ENCODE peak calls at places on chromosomes 5 and 9, in ten cellular contexts. T is BJ, X is A549, K is spleen, J is B cell, O is ovary, L is psoas muscle, M is AG10803, U is tibial artery, I is omental fat pad. G is an unnamed sample.

GRCh38 chr9:20442461-20443319 is 179.6 kb downstream of the MLLT3 start:
- DNase-seq in K (no peak), M (no peak), X (no peak), J (no peak), T (no peak), O (no peak), U (no peak), L (no peak), I (no peak), G (no peak)

GRCh38 chr9:15696979-15697378 is 144.1 kb downstream of the CCDC171 start:
- DNase-seq in L (no peak), K (no peak), I (no peak), M (peak), T (peak), U (no peak), X (no peak), J (no peak), O (no peak), G (peak)

GRCh38 chr9:81002242-81002641 is 687.1 kb downstream of the TLE1 start:
- DNase-seq in X (no peak), O (no peak), I (no peak), U (no peak), J (peak), T (no peak), M (no peak), K (no peak), L (no peak), G (no peak)

GRCh38 chr9:128206484-128206883 is 3.3 kb downstream of the DNM1 start:
- DNase-seq in K (no peak), M (no peak), X (no peak), O (no peak), U (no peak), J (no peak), L (no peak), T (no peak), I (no peak), G (no peak)

GRCh38 chr5:159097461-159098284 is 2.0 kb downstream of the EBF1 start:
- DNase-seq in U (peak), M (peak), X (no peak), O (peak), T (no peak), L (peak), J (peak), K (peak), I (no peak), G (no peak)

GRCh38 chr5:122184676-122185255 is 55.4 kb downstream of the ZNF474 start:
- DNase-seq in I (no peak), U (no peak), L (no peak), J (no peak), X (no peak), M (no peak), K (no peak), T (no peak), O (no peak), G (no peak)

GRCh38 chr9:121107041-121107440 is 32.3 kb downstream of the CNTRL start:
- DNase-seq in K (no peak), T (no peak), I (no peak), X (peak), J (no peak), M (no peak), O (no peak), L (no peak), U (no peak), G (peak)

GRCh38 chr5:56192246-56192645 is 40.9 kb downstream of the ANKRD55 start:
- DNase-seq in L (no peak), M (no peak), K (no peak), U (no peak), I (no peak), J (no peak), O (no peak), X (no peak), T (no peak), G (no peak)

GRCh38 chr9:15873573-15874177 is 320.8 kb downstream of the CCDC171 start:
- DNase-seq in I (no peak), K (no peak), U (no peak), X (peak), L (no peak), T (no peak), M (peak), O (no peak), J (peak), G (peak)

GRCh38 chr9:131954299-131954698 is 125.4 kb downstream of the MED27 start:
- DNase-seq in L (no peak), K (no peak), I (no peak), J (no peak), M (no peak), T (no peak), X (no peak), O (no peak), U (no peak), G (no peak)
- TF ChIP-seq CTCF in L (no peak), K (no peak), I (no peak), J (no peak), M (no peak), T (no peak), X (peak), O (no peak), U (no peak), G (peak)

GRCh38 chr5:180161420-180162303 is 47.3 kb downstream of the RASGEF1C start:
- DNase-seq in I (no peak), J (no peak), O (no peak), L (no peak), U (peak), K (no peak), X (no peak), T (no peak), M (no peak), G (no peak)
- TF ChIP-seq CTCF in I (no peak), J (no peak), O (no peak), L (no peak), U (no peak), K (no peak), X (no peak), T (no peak), M (no peak), G (no peak)

DNA sequence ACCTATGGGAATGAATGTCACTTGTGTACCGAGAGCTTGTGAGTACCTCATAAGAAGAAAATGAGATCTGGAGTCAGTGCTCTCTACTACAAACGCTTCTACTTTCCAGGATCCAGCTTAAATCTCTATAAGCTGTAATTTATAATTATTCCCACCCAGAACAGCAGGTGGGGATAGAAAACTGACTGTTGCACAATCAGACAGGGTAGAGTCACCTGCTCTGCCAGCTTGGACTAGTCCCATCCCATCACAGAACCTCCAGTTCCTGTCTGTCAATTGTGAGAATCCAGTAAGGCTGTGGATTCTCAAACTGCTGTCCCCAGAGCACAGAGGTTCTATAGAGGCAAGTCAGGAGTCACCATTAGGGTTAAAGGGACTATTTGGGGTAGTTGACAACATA is 2.0 kb downstream of the SPINK7 start:
- DNase-seq in J (no peak), T (no peak), U (no peak), K (no peak), X (no peak), L (no peak), M (no peak), I (no peak), O (no peak), G (no peak)
- TF ChIP-seq CTCF in J (no peak), T (no peak), U (no peak), K (no peak), X (no peak), L (no peak), M (no peak), I (no peak), O (no peak), G (no peak)

GRCh38 chr5:124176692-124177091 is 569.7 kb downstream of the ZNF608 start:
- DNase-seq in K (no peak), X (no peak), T (no peak), U (peak), J (no peak), O (no peak), L (no peak), I (no peak), M (no peak), G (no peak)
- TF ChIP-seq CTCF in K (no peak), X (no peak), T (no peak), U (peak), J (no peak), O (no peak), L (peak), I (no peak), M (no peak), G (no peak)

GRCh38 chr9:78821126-78821822 is 524.3 kb downstream of the PSAT1 start:
- DNase-seq in U (no peak), I (no peak), L (no peak), T (no peak), O (no peak), J (peak), X (peak), M (peak), K (no peak), G (peak)
- TF ChIP-seq CTCF in U (peak), I (no peak), L (peak), T (peak), O (no peak), J (peak), X (peak), M (peak), K (no peak), G (peak)

DNA sequence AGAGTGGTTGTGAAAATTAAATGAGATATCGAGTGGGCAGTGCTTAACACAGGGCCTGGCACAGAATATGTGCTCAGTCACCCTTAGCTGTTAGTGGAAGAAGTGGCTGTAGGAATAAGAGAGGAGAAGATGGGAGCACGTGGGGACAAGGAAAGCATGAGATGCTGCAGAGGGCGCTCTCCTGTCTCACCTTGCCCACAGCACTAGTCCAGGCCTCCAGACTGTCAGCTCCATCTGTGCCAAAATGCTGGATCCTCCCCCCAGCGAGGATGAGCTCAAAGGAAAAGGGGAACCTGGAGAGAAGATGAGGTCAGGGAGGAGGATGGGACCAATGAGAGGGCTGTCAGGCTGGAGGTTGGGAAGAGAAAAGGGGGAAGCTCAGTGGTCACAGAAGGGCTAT is 12.5 kb downstream of the ARAP3 start:
- DNase-seq in X (no peak), T (no peak), K (no peak), O (no peak), J (no peak), I (no peak), U (no peak), M (no peak), L (no peak), G (no peak)
- TF ChIP-seq CTCF in X (no peak), T (no peak), K (no peak), O (no peak), J (no peak), I (no peak), U (no peak), M (no peak), L (no peak), G (peak)

GRCh38 chr5:88746438-88746882 is 136.5 kb downstream of the MEF2C start:
- DNase-seq in J (peak), U (no peak), O (no peak), I (no peak), K (no peak), L (no peak), M (no peak), X (no peak), T (no peak), G (no peak)

GRCh38 chr5:88743231-88743879 is 139.6 kb downstream of the MEF2C start:
- DNase-seq in M (no peak), U (no peak), I (no peak), X (peak), J (no peak), T (no peak), O (no peak), K (no peak), L (no peak), G (no peak)

GRCh38 chr5:88745093-88745696 is 137.8 kb downstream of the MEF2C start:
- DNase-seq in T (no peak), X (no peak), M (peak), U (no peak), I (no peak), O (no peak), L (no peak), K (no peak), J (no peak), G (no peak)

GRCh38 chr5:88748670-88749069 is 134.3 kb downstream of the MEF2C start:
- DNase-seq in L (no peak), I (no peak), K (no peak), U (no peak), M (no peak), J (no peak), T (no peak), O (no peak), X (no peak), G (no peak)
- TF ChIP-seq CTCF in L (no peak), I (no peak), K (no peak), U (no peak), M (no peak), J (no peak), T (no peak), O (no peak), X (no peak), G (no peak)

DNA sequence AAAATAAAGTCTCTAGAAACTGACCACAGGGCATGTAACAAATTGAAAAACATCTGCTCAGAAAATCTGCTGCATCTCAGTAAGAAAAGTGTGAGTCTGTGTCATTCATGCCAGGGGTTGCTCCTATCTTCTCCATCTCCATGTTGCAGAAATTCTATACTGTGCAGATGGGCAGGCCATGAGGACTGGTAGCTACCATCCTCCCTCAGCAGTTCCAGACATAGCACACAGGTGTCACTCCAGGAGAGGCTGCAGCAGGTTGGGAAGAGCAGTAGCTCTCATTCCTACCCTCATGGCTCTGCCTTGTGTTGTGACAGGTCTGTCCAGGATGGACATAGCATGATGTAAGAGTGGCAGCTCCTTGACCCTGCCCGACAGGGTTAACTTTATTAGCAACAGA is 173.4 kb downstream of the NDUFS4 start:
- DNase-seq in I (no peak), J (no peak), T (no peak), K (no peak), L (no peak), U (no peak), O (no peak), X (no peak), M (no peak), G (no peak)
- TF ChIP-seq CTCF in I (no peak), J (no peak), T (no peak), K (no peak), L (no peak), U (no peak), O (no peak), X (no peak), M (no peak), G (no peak)

GRCh38 chr5:15992918-15993317 is 186.7 kb downstream of the MARCHF11 start:
- DNase-seq in U (no peak), M (peak), K (no peak), I (no peak), L (no peak), X (no peak), O (no peak), J (no peak), T (no peak), G (peak)

GRCh38 chr5:15991586-15991985 is 188.0 kb downstream of the MARCHF11 start:
- DNase-seq in K (no peak), T (no peak), I (no peak), M (no peak), O (no peak), L (no peak), J (no peak), X (no peak), U (no peak), G (no peak)

GRCh38 chr5:15995206-15996052 is 184.2 kb downstream of the MARCHF11 start:
- DNase-seq in O (no peak), X (no peak), M (peak), J (no peak), T (no peak), K (no peak), L (no peak), I (no peak), U (no peak), G (peak)

GRCh38 chr5:15993334-15993733 is 186.3 kb downstream of the MARCHF11 start:
- DNase-seq in M (peak), K (no peak), O (no peak), L (no peak), J (no peak), X (no peak), U (no peak), T (no peak), I (no peak), G (peak)

GRCh38 chr5:15993934-15994333 is 185.7 kb downstream of the MARCHF11 start:
- DNase-seq in I (no peak), K (no peak), X (no peak), O (no peak), T (no peak), L (no peak), U (no peak), M (peak), J (no peak), G (peak)
- TF ChIP-seq CTCF in I (no peak), K (no peak), X (no peak), O (no peak), T (peak), L (no peak), U (no peak), M (peak), J (no peak), G (peak)

G was measured in HFFc6.